ENCODE peak calls at places on chromosome 13, in four cellular contexts. One of them, this sample, is unnamed.

GRCh38 chr13:113973218-113974164 is at the start of gene C13orf46:
- DNase-seq in stimulated activated CD8-positive, alpha-beta memory T cell treated with anti-CD3 and anti-CD28 coated beads, Interleukin-15, amount 100 ng/mL, for 1 hour: no peak
- DNase-seq in fibroblast of the aortic adventitia: no peak
- DNase-seq in thyroid gland: peak
- DNase-seq in this sample: no peak

GRCh38 chr13:33633701-33634525 is 184.0 kb upstream of the RFC3 start:
- DNase-seq in stimulated activated CD8-positive, alpha-beta memory T cell treated with anti-CD3 and anti-CD28 coated beads, Interleukin-15, amount 100 ng/mL, for 1 hour: no peak
- DNase-seq in fibroblast of the aortic adventitia: peak
- DNase-seq in thyroid gland: no peak
- DNase-seq in this sample: peak

GRCh38 chr13:80348750-80349149 is 7.8 kb upstream of the SPRY2 start:
- DNase-seq in stimulated activated CD8-positive, alpha-beta memory T cell treated with anti-CD3 and anti-CD28 coated beads, Interleukin-15, amount 100 ng/mL, for 1 hour: no peak
- DNase-seq in fibroblast of the aortic adventitia: no peak
- DNase-seq in thyroid gland: no peak
- DNase-seq in this sample: no peak

GRCh38 chr13:58953638-58954037 is 1210.1 kb downstream of the DIAPH3 start:
- DNase-seq in stimulated activated CD8-positive, alpha-beta memory T cell treated with anti-CD3 and anti-CD28 coated beads, Interleukin-15, amount 100 ng/mL, for 1 hour: no peak
- DNase-seq in fibroblast of the aortic adventitia: no peak
- DNase-seq in thyroid gland: no peak
- DNase-seq in this sample: no peak

GRCh38 chr13:113216165-113217056 is 7.0 kb downstream of the CUL4A start:
- DNase-seq in stimulated activated CD8-positive, alpha-beta memory T cell treated with anti-CD3 and anti-CD28 coated beads, Interleukin-15, amount 100 ng/mL, for 1 hour: no peak
- DNase-seq in fibroblast of the aortic adventitia: peak
- DNase-seq in thyroid gland: peak
- DNase-seq in this sample: peak

GRCh38 chr13:93060144-93060543 is 166.5 kb upstream of the GPC6 start:
- DNase-seq in stimulated activated CD8-positive, alpha-beta memory T cell treated with anti-CD3 and anti-CD28 coated beads, Interleukin-15, amount 100 ng/mL, for 1 hour: no peak
- DNase-seq in fibroblast of the aortic adventitia: no peak
- DNase-seq in thyroid gland: no peak
- DNase-seq in this sample: no peak

GRCh38 chr13:111521030-111521429 is 200.6 kb downstream of the TEX29 start:
- DNase-seq in stimulated activated CD8-positive, alpha-beta memory T cell treated with anti-CD3 and anti-CD28 coated beads, Interleukin-15, amount 100 ng/mL, for 1 hour: no peak
- DNase-seq in fibroblast of the aortic adventitia: no peak
- DNase-seq in thyroid gland: no peak
- DNase-seq in this sample: no peak

GRCh38 chr13:101623469-101624209 is 171.2 kb downstream of the ITGBL1 start:
- DNase-seq in stimulated activated CD8-positive, alpha-beta memory T cell treated with anti-CD3 and anti-CD28 coated beads, Interleukin-15, amount 100 ng/mL, for 1 hour: no peak
- DNase-seq in fibroblast of the aortic adventitia: peak
- DNase-seq in thyroid gland: no peak
- DNase-seq in this sample: no peak

GRCh38 chr13:97030705-97031452 is 36.6 kb upstream of the OXGR1 start:
- DNase-seq in stimulated activated CD8-positive, alpha-beta memory T cell treated with anti-CD3 and anti-CD28 coated beads, Interleukin-15, amount 100 ng/mL, for 1 hour: no peak
- DNase-seq in fibroblast of the aortic adventitia: peak
- DNase-seq in thyroid gland: no peak
- DNase-seq in this sample: peak

GRCh38 chr13:77213644-77214043 is 113.2 kb downstream of the MYCBP2 start:
- DNase-seq in stimulated activated CD8-positive, alpha-beta memory T cell treated with anti-CD3 and anti-CD28 coated beads, Interleukin-15, amount 100 ng/mL, for 1 hour: no peak
- DNase-seq in fibroblast of the aortic adventitia: peak
- DNase-seq in thyroid gland: no peak
- DNase-seq in this sample: no peak

GRCh38 chr13:25455146-25455545 is 83.4 kb downstream of the ATP8A2 start:
- DNase-seq in stimulated activated CD8-positive, alpha-beta memory T cell treated with anti-CD3 and anti-CD28 coated beads, Interleukin-15, amount 100 ng/mL, for 1 hour: no peak
- DNase-seq in fibroblast of the aortic adventitia: no peak
- DNase-seq in thyroid gland: peak
- DNase-seq in this sample: no peak

GRCh38 chr13:26541041-26541440 is 16.4 kb upstream of the WASF3 start:
- DNase-seq in stimulated activated CD8-positive, alpha-beta memory T cell treated with anti-CD3 and anti-CD28 coated beads, Interleukin-15, amount 100 ng/mL, for 1 hour: no peak
- DNase-seq in fibroblast of the aortic adventitia: no peak
- DNase-seq in thyroid gland: peak
- DNase-seq in this sample: no peak

GRCh38 chr13:99956473-99957349 is 14.9 kb downstream of the ZIC5 start:
- DNase-seq in stimulated activated CD8-positive, alpha-beta memory T cell treated with anti-CD3 and anti-CD28 coated beads, Interleukin-15, amount 100 ng/mL, for 1 hour: no peak
- DNase-seq in fibroblast of the aortic adventitia: no peak
- DNase-seq in thyroid gland: no peak
- DNase-seq in this sample: no peak

GRCh38 chr13:22077205-22077683 is 406.4 kb downstream of the FGF9 start:
- DNase-seq in stimulated activated CD8-positive, alpha-beta memory T cell treated with anti-CD3 and anti-CD28 coated beads, Interleukin-15, amount 100 ng/mL, for 1 hour: no peak
- DNase-seq in fibroblast of the aortic adventitia: no peak
- DNase-seq in thyroid gland: no peak
- DNase-seq in this sample: no peak

GRCh38 chr13:24050796-24051715 is 109.5 kb upstream of the SPATA13 start:
- DNase-seq in stimulated activated CD8-positive, alpha-beta memory T cell treated with anti-CD3 and anti-CD28 coated beads, Interleukin-15, amount 100 ng/mL, for 1 hour: no peak
- DNase-seq in fibroblast of the aortic adventitia: no peak
- DNase-seq in thyroid gland: peak
- DNase-seq in this sample: no peak

GRCh38 chr13:76009491-76009890 is 373.4 kb downstream of the LMO7 start:
- DNase-seq in stimulated activated CD8-positive, alpha-beta memory T cell treated with anti-CD3 and anti-CD28 coated beads, Interleukin-15, amount 100 ng/mL, for 1 hour: no peak
- DNase-seq in fibroblast of the aortic adventitia: peak
- DNase-seq in thyroid gland: no peak
- DNase-seq in this sample: no peak

GRCh38 chr13:77698211-77699058 is 948 bp downstream of the SLAIN1 start:
- DNase-seq in stimulated activated CD8-positive, alpha-beta memory T cell treated with anti-CD3 and anti-CD28 coated beads, Interleukin-15, amount 100 ng/mL, for 1 hour: no peak
- DNase-seq in fibroblast of the aortic adventitia: no peak
- DNase-seq in thyroid gland: peak
- DNase-seq in this sample: peak

GRCh38 chr13:97258801-97259200 is 36.7 kb downstream of the MBNL2 start:
- DNase-seq in stimulated activated CD8-positive, alpha-beta memory T cell treated with anti-CD3 and anti-CD28 coated beads, Interleukin-15, amount 100 ng/mL, for 1 hour: no peak
- DNase-seq in fibroblast of the aortic adventitia: peak
- DNase-seq in thyroid gland: no peak
- DNase-seq in this sample: peak

GRCh38 chr13:51981355-51981754 is 29.9 kb downstream of the ATP7B start:
- DNase-seq in stimulated activated CD8-positive, alpha-beta memory T cell treated with anti-CD3 and anti-CD28 coated beads, Interleukin-15, amount 100 ng/mL, for 1 hour: no peak
- DNase-seq in fibroblast of the aortic adventitia: no peak
- DNase-seq in thyroid gland: no peak
- DNase-seq in this sample: peak

GRCh38 chr13:50357586-50358118 is 342.4 kb downstream of the KCNRG start:
- DNase-seq in stimulated activated CD8-positive, alpha-beta memory T cell treated with anti-CD3 and anti-CD28 coated beads, Interleukin-15, amount 100 ng/mL, for 1 hour: no peak
- DNase-seq in fibroblast of the aortic adventitia: peak
- DNase-seq in thyroid gland: no peak
- DNase-seq in this sample: peak

GRCh38 chr13:39144941-39145533 is 106.8 kb downstream of the NHLRC3 start:
- DNase-seq in stimulated activated CD8-positive, alpha-beta memory T cell treated with anti-CD3 and anti-CD28 coated beads, Interleukin-15, amount 100 ng/mL, for 1 hour: no peak
- DNase-seq in fibroblast of the aortic adventitia: peak
- DNase-seq in thyroid gland: peak
- DNase-seq in this sample: peak

GRCh38 chr13:112160558-112160957 is 93.6 kb downstream of the SOX1 start:
- DNase-seq in stimulated activated CD8-positive, alpha-beta memory T cell treated with anti-CD3 and anti-CD28 coated beads, Interleukin-15, amount 100 ng/mL, for 1 hour: no peak
- DNase-seq in fibroblast of the aortic adventitia: no peak
- DNase-seq in thyroid gland: no peak
- DNase-seq in this sample: no peak

GRCh38 chr13:99287544-99287943 is 19.7 kb downstream of the GPR183 start:
- DNase-seq in stimulated activated CD8-positive, alpha-beta memory T cell treated with anti-CD3 and anti-CD28 coated beads, Interleukin-15, amount 100 ng/mL, for 1 hour: no peak
- DNase-seq in fibroblast of the aortic adventitia: no peak
- DNase-seq in thyroid gland: peak
- DNase-seq in this sample: no peak

GRCh38 chr13:110173247-110173818 is 133.6 kb downstream of the COL4A1 start:
- DNase-seq in stimulated activated CD8-positive, alpha-beta memory T cell treated with anti-CD3 and anti-CD28 coated beads, Interleukin-15, amount 100 ng/mL, for 1 hour: no peak
- DNase-seq in fibroblast of the aortic adventitia: no peak
- DNase-seq in thyroid gland: no peak
- DNase-seq in this sample: no peak

GRCh38 chr13:114102521-114103288 is 29.7 kb downstream of the RASA3 start:
- DNase-seq in stimulated activated CD8-positive, alpha-beta memory T cell treated with anti-CD3 and anti-CD28 coated beads, Interleukin-15, amount 100 ng/mL, for 1 hour: no peak
- DNase-seq in fibroblast of the aortic adventitia: no peak
- DNase-seq in thyroid gland: no peak
- DNase-seq in this sample: no peak

GRCh38 chr13:49218493-49219051 is 1.6 kb upstream of the MLNR start:
- DNase-seq in stimulated activated CD8-positive, alpha-beta memory T cell treated with anti-CD3 and anti-CD28 coated beads, Interleukin-15, amount 100 ng/mL, for 1 hour: no peak
- DNase-seq in fibroblast of the aortic adventitia: no peak
- DNase-seq in thyroid gland: no peak
- DNase-seq in this sample: no peak

GRCh38 chr13:27370305-27370853 is 54.0 kb upstream of the GTF3A start:
- DNase-seq in stimulated activated CD8-positive, alpha-beta memory T cell treated with anti-CD3 and anti-CD28 coated beads, Interleukin-15, amount 100 ng/mL, for 1 hour: no peak
- DNase-seq in fibroblast of the aortic adventitia: no peak
- DNase-seq in thyroid gland: no peak
- DNase-seq in this sample: no peak

This sample was measured in adipocyte.